ENCODE peak calls at places on chromosomes 4 and X, in nine cellular contexts. S is vagina; L is anterior cingulate cortex; R is AG20443; O is NCI-H510A treated with DMSO at 0.1 percent for 48 hours; P is coronary artery; J is activated naive CD8-positive, alpha-beta T cell treated with anti-CD3 and anti-CD28 coated beads, Interleukin-2, amount 50 U/mL, for 24 hours; V is stimulated activated CD4-positive, alpha-beta T cell treated with anti-CD3 and anti-CD28 coated beads, Interleukin-1b, Interleukin-23, amount 100 ng/mL, for 24 hours; Y is AG04450. I is an unnamed sample.

GRCh38 chr4:75004755-75005668 is 72.1 kb downstream of the PARM1 start:
- DNase-seq in L (no peak), V (no peak), O (no peak), P (no peak), J (no peak), Y (no peak), R (no peak), S (no peak), I (no peak)

GRCh38 chr4:186685744-186686143 is 37.9 kb downstream of the FAT1 start:
- DNase-seq in L (no peak), P (no peak), O (no peak), S (no peak), R (peak), J (no peak), V (no peak), Y (peak), I (no peak)

GRCh38 chrX:110406822-110407221 is 48.2 kb downstream of the RTL9 start:
- DNase-seq in P (no peak), J (no peak), V (no peak), O (no peak), Y (no peak), L (no peak), R (no peak), S (no peak), I (no peak)

GRCh38 chr4:169795585-169795984 is 37.8 kb upstream of the HPF1 start:
- DNase-seq in Y (no peak), P (no peak), V (no peak), J (no peak), S (no peak), R (no peak), L (no peak), O (no peak), I (no peak)

GRCh38 chr4:48906283-48907173 is at the start of gene OCIAD2:
- DNase-seq in P (no peak), O (peak), Y (no peak), R (peak), L (peak), V (peak), J (peak), S (no peak), I (no peak)

GRCh38 chr4:76250962-76251361 is 559 bp upstream of the FAM47E start:
- DNase-seq in S (no peak), Y (no peak), V (no peak), P (no peak), L (no peak), O (peak), J (no peak), R (no peak), I (no peak)

GRCh38 chrX:104137496-104137895 is 19.3 kb downstream of the SLC25A53 start:
- DNase-seq in L (no peak), S (no peak), J (no peak), R (no peak), V (no peak), Y (no peak), O (no peak), P (no peak), I (no peak)

GRCh38 chr4:13627185-13627605 is 330 bp downstream of the BOD1L1 start:
- DNase-seq in V (no peak), L (peak), J (peak), S (no peak), Y (no peak), O (no peak), R (no peak), P (no peak), I (peak)

GRCh38 chr4:132691668-132692067 is 457.4 kb upstream of the PCDH10 start:
- DNase-seq in V (no peak), P (no peak), L (no peak), R (no peak), O (no peak), J (no peak), Y (no peak), S (no peak), I (no peak)

GRCh38 chr4:93416337-93417102 is 412.0 kb upstream of the ATOH1 start:
- DNase-seq in S (no peak), P (no peak), J (no peak), R (no peak), O (no peak), L (no peak), Y (no peak), V (no peak), I (no peak)

GRCh38 chr4:2923678-2924173 is 39.5 kb downstream of the NOP14 start:
- DNase-seq in J (no peak), Y (no peak), S (no peak), P (peak), R (no peak), O (no peak), L (no peak), V (no peak), I (no peak)

GRCh38 chr4:169009281-169010124 is 552 bp downstream of the CBR4 start:
- DNase-seq in V (peak), P (peak), O (peak), R (peak), J (peak), S (no peak), L (peak), Y (no peak), I (peak)

GRCh38 chr4:164188236-164188635 is 565.7 kb upstream of the SMIM31 start:
- DNase-seq in Y (no peak), L (no peak), J (no peak), P (no peak), O (no peak), V (no peak), S (no peak), R (no peak), I (no peak)

GRCh38 chrX:19063030-19063429 is 59.2 kb downstream of the ADGRG2 start:
- DNase-seq in P (no peak), J (no peak), O (no peak), S (no peak), R (peak), L (no peak), V (no peak), Y (no peak), I (no peak)

GRCh38 chr4:99710681-99711345 is 53.2 kb upstream of the C4orf54 start:
- DNase-seq in P (no peak), S (no peak), J (no peak), V (no peak), L (no peak), O (no peak), Y (no peak), R (no peak), I (peak)

GRCh38 chrX:45449982-45450381 is 249.3 kb upstream of the DIPK2B start:
- DNase-seq in Y (no peak), J (no peak), O (no peak), R (no peak), V (no peak), P (no peak), L (no peak), S (no peak), I (peak)

GRCh38 chr4:136864580-136865185 is 667.6 kb downstream of the PCDH18 start:
- DNase-seq in J (peak), V (no peak), Y (peak), R (peak), O (peak), S (no peak), L (no peak), P (no peak), I (peak)

GRCh38 chr4:176988226-176988625 is 195.5 kb upstream of the VEGFC start:
- DNase-seq in Y (peak), V (no peak), J (no peak), S (no peak), L (no peak), R (peak), O (peak), P (no peak), I (peak)

GRCh38 chr4:76634239-76634638 is 199.2 kb downstream of the SHROOM3 start:
- DNase-seq in O (no peak), L (no peak), S (no peak), V (no peak), R (peak), J (no peak), Y (peak), P (no peak), I (peak)

GRCh38 chr4:144709793-144710525 is 64.0 kb downstream of the HHIP start:
- DNase-seq in S (no peak), J (no peak), Y (no peak), O (no peak), L (peak), V (no peak), R (peak), P (no peak), I (no peak)

GRCh38 chrX:20681691-20682090 is 415.0 kb upstream of the RPS6KA3 start:
- DNase-seq in O (no peak), V (no peak), P (no peak), J (no peak), Y (no peak), L (no peak), S (no peak), R (peak), I (no peak)

GRCh38 chr4:43132010-43132582 is 239.6 kb downstream of the GRXCR1 start:
- DNase-seq in R (peak), L (peak), S (no peak), V (peak), P (no peak), Y (peak), J (peak), O (peak), I (peak)

GRCh38 chrX:123206222-123206621 is 22.1 kb downstream of the GRIA3 start:
- DNase-seq in L (no peak), R (no peak), O (no peak), Y (no peak), S (no peak), V (no peak), J (no peak), P (no peak), I (no peak)

GRCh38 chr4:179325181-179325580 is 1882.9 kb upstream of the AGA start:
- DNase-seq in O (no peak), S (no peak), L (no peak), R (no peak), Y (no peak), J (no peak), V (no peak), P (no peak), I (no peak)

GRCh38 chr4:67933755-67934154 is 29.5 kb downstream of the TMPRSS11A start:
- DNase-seq in P (no peak), V (no peak), R (no peak), Y (no peak), O (no peak), S (no peak), L (no peak), J (no peak), I (no peak)